ENCODE peak calls at places on chromosomes 6 and 20, in eight cellular contexts. One of them, this sample, is unnamed.

GRCh38 chr6:14689639-14690038 is 556.2 kb upstream of the JARID2 start:
- DNase-seq in heart right ventricle: no peak
- DNase-seq in AG20443: no peak
- DNase-seq in NCI-H1092: no peak
- DNase-seq in NCI-H1105 treated with DMSO at 0.1 percent for 48 hours: no peak
- DNase-seq in DMS 273 treated with DMSO at 0.1 percent for 48 hours: no peak
- DNase-seq in effector memory CD8-positive, alpha-beta T cell: no peak
- DNase-seq in neural crest cell: no peak
- DNase-seq in this sample: no peak

GRCh38 chr6:130849501-130850039 is 22.4 kb downstream of the SMLR1 start:
- DNase-seq in heart right ventricle: no peak
- DNase-seq in AG20443: no peak
- DNase-seq in NCI-H1092: no peak
- DNase-seq in NCI-H1105 treated with DMSO at 0.1 percent for 48 hours: no peak
- DNase-seq in DMS 273 treated with DMSO at 0.1 percent for 48 hours: no peak
- DNase-seq in effector memory CD8-positive, alpha-beta T cell: no peak
- DNase-seq in neural crest cell: no peak
- DNase-seq in this sample: no peak

GRCh38 chr6:168035098-168035660 is 37.7 kb downstream of the KIF25 start:
- DNase-seq in heart right ventricle: peak; percentile 74
- DNase-seq in AG20443: peak; percentile 85
- DNase-seq in NCI-H1092: peak; percentile 54
- DNase-seq in NCI-H1105 treated with DMSO at 0.1 percent for 48 hours: peak; percentile 58
- DNase-seq in DMS 273 treated with DMSO at 0.1 percent for 48 hours: peak; percentile 1
- DNase-seq in effector memory CD8-positive, alpha-beta T cell: no peak
- DNase-seq in neural crest cell: peak; percentile 53
- DNase-seq in this sample: peak; percentile 58

GRCh38 chr6:5325173-5325572 is 63.9 kb downstream of the FARS2 start:
- DNase-seq in heart right ventricle: no peak
- DNase-seq in AG20443: no peak
- DNase-seq in NCI-H1092: no peak
- DNase-seq in NCI-H1105 treated with DMSO at 0.1 percent for 48 hours: peak; percentile 40
- DNase-seq in DMS 273 treated with DMSO at 0.1 percent for 48 hours: no peak
- DNase-seq in effector memory CD8-positive, alpha-beta T cell: no peak
- DNase-seq in neural crest cell: no peak
- DNase-seq in this sample: no peak

GRCh38 chr20:64229537-64230061 is 25.9 kb upstream of the PCMTD2 start:
- DNase-seq in heart right ventricle: no peak
- DNase-seq in AG20443: no peak
- DNase-seq in NCI-H1092: no peak
- DNase-seq in NCI-H1105 treated with DMSO at 0.1 percent for 48 hours: no peak
- DNase-seq in DMS 273 treated with DMSO at 0.1 percent for 48 hours: no peak
- DNase-seq in effector memory CD8-positive, alpha-beta T cell: no peak
- DNase-seq in neural crest cell: no peak
- DNase-seq in this sample: no peak

GRCh38 chr20:63446174-63447024 is 26.1 kb downstream of the KCNQ2 start:
- DNase-seq in heart right ventricle: no peak
- DNase-seq in AG20443: no peak
- DNase-seq in NCI-H1092: no peak
- DNase-seq in NCI-H1105 treated with DMSO at 0.1 percent for 48 hours: no peak
- DNase-seq in DMS 273 treated with DMSO at 0.1 percent for 48 hours: no peak
- DNase-seq in effector memory CD8-positive, alpha-beta T cell: no peak
- DNase-seq in neural crest cell: no peak
- DNase-seq in this sample: no peak

GRCh38 chr6:106540432-106540831 is 88.9 kb downstream of the RTN4IP1 start:
- DNase-seq in heart right ventricle: no peak
- DNase-seq in AG20443: no peak
- DNase-seq in NCI-H1092: no peak
- DNase-seq in NCI-H1105 treated with DMSO at 0.1 percent for 48 hours: no peak
- DNase-seq in DMS 273 treated with DMSO at 0.1 percent for 48 hours: no peak
- DNase-seq in effector memory CD8-positive, alpha-beta T cell: no peak
- DNase-seq in neural crest cell: no peak
- DNase-seq in this sample: no peak

GRCh38 chr6:4103929-4104328 is 25.0 kb upstream of the FAM217A start:
- DNase-seq in heart right ventricle: no peak
- DNase-seq in AG20443: peak; percentile 14
- DNase-seq in NCI-H1092: no peak
- DNase-seq in NCI-H1105 treated with DMSO at 0.1 percent for 48 hours: no peak
- DNase-seq in DMS 273 treated with DMSO at 0.1 percent for 48 hours: peak; percentile 35
- DNase-seq in effector memory CD8-positive, alpha-beta T cell: no peak
- DNase-seq in neural crest cell: no peak
- DNase-seq in this sample: no peak

GRCh38 chr6:108115598-108116058 is 41.1 kb upstream of the OSTM1 start:
- DNase-seq in heart right ventricle: peak; percentile 29
- DNase-seq in AG20443: peak; percentile 52
- DNase-seq in NCI-H1092: peak; percentile 16
- DNase-seq in NCI-H1105 treated with DMSO at 0.1 percent for 48 hours: peak; percentile 13
- DNase-seq in DMS 273 treated with DMSO at 0.1 percent for 48 hours: no peak
- DNase-seq in effector memory CD8-positive, alpha-beta T cell: no peak
- DNase-seq in neural crest cell: no peak
- DNase-seq in this sample: no peak

GRCh38 chr6:16758163-16758975 is 2.9 kb downstream of the ATXN1 start:
- DNase-seq in heart right ventricle: no peak
- DNase-seq in AG20443: no peak
- DNase-seq in NCI-H1092: no peak
- DNase-seq in NCI-H1105 treated with DMSO at 0.1 percent for 48 hours: peak; percentile 87
- DNase-seq in DMS 273 treated with DMSO at 0.1 percent for 48 hours: peak; percentile 13
- DNase-seq in effector memory CD8-positive, alpha-beta T cell: peak; percentile 32
- DNase-seq in neural crest cell: no peak
- DNase-seq in this sample: no peak

GRCh38 chr20:12970372-12970821 is 38.4 kb upstream of the SPTLC3 start:
- DNase-seq in heart right ventricle: no peak
- DNase-seq in AG20443: peak; percentile 47
- DNase-seq in NCI-H1092: no peak
- DNase-seq in NCI-H1105 treated with DMSO at 0.1 percent for 48 hours: no peak
- DNase-seq in DMS 273 treated with DMSO at 0.1 percent for 48 hours: no peak
- DNase-seq in effector memory CD8-positive, alpha-beta T cell: no peak
- DNase-seq in neural crest cell: no peak
- DNase-seq in this sample: peak; percentile 42

GRCh38 chr20:48703107-48703506 is 124.7 kb downstream of the PREX1 start:
- DNase-seq in heart right ventricle: peak; percentile 69
- DNase-seq in AG20443: no peak
- DNase-seq in NCI-H1092: peak; percentile 29
- DNase-seq in NCI-H1105 treated with DMSO at 0.1 percent for 48 hours: no peak
- DNase-seq in DMS 273 treated with DMSO at 0.1 percent for 48 hours: peak; percentile 37
- DNase-seq in effector memory CD8-positive, alpha-beta T cell: no peak
- DNase-seq in neural crest cell: no peak
- DNase-seq in this sample: no peak

GRCh38 chr20:50305636-50306477 is 115.2 kb downstream of the CEBPB start:
- DNase-seq in heart right ventricle: no peak
- DNase-seq in AG20443: no peak
- DNase-seq in NCI-H1092: no peak
- DNase-seq in NCI-H1105 treated with DMSO at 0.1 percent for 48 hours: peak; percentile 18
- DNase-seq in DMS 273 treated with DMSO at 0.1 percent for 48 hours: no peak
- DNase-seq in effector memory CD8-positive, alpha-beta T cell: no peak
- DNase-seq in neural crest cell: no peak
- DNase-seq in this sample: no peak

GRCh38 chr20:37651932-37652331 is 41.9 kb upstream of the CTNNBL1 start:
- DNase-seq in heart right ventricle: peak; percentile 35
- DNase-seq in AG20443: no peak
- DNase-seq in NCI-H1092: peak; percentile 61
- DNase-seq in NCI-H1105 treated with DMSO at 0.1 percent for 48 hours: peak; percentile 54
- DNase-seq in DMS 273 treated with DMSO at 0.1 percent for 48 hours: peak; percentile 46
- DNase-seq in effector memory CD8-positive, alpha-beta T cell: no peak
- DNase-seq in neural crest cell: no peak
- DNase-seq in this sample: peak; percentile 33

GRCh38 chr6:156917213-156917612 is 140.0 kb downstream of the ARID1B start:
- DNase-seq in heart right ventricle: no peak
- DNase-seq in AG20443: no peak
- DNase-seq in NCI-H1092: no peak
- DNase-seq in NCI-H1105 treated with DMSO at 0.1 percent for 48 hours: no peak
- DNase-seq in DMS 273 treated with DMSO at 0.1 percent for 48 hours: no peak
- DNase-seq in effector memory CD8-positive, alpha-beta T cell: no peak
- DNase-seq in neural crest cell: no peak
- DNase-seq in this sample: no peak

GRCh38 chr6:50992704-50993625 is 174.3 kb downstream of the TFAP2B start:
- DNase-seq in heart right ventricle: no peak
- DNase-seq in AG20443: no peak
- DNase-seq in NCI-H1092: no peak
- DNase-seq in NCI-H1105 treated with DMSO at 0.1 percent for 48 hours: no peak
- DNase-seq in DMS 273 treated with DMSO at 0.1 percent for 48 hours: no peak
- DNase-seq in effector memory CD8-positive, alpha-beta T cell: no peak
- DNase-seq in neural crest cell: no peak
- DNase-seq in this sample: peak; percentile 24

GRCh38 chr6:4017847-4018193 is 61.1 kb downstream of the FAM217A start:
- DNase-seq in heart right ventricle: no peak
- DNase-seq in AG20443: peak; percentile 9
- DNase-seq in NCI-H1092: no peak
- DNase-seq in NCI-H1105 treated with DMSO at 0.1 percent for 48 hours: peak; percentile 80
- DNase-seq in DMS 273 treated with DMSO at 0.1 percent for 48 hours: peak; percentile 70
- DNase-seq in effector memory CD8-positive, alpha-beta T cell: no peak
- DNase-seq in neural crest cell: no peak
- DNase-seq in this sample: peak; percentile 49

GRCh38 chr6:70894001-70894400 is 62.9 kb downstream of the B3GAT2 start:
- DNase-seq in heart right ventricle: no peak
- DNase-seq in AG20443: no peak
- DNase-seq in NCI-H1092: no peak
- DNase-seq in NCI-H1105 treated with DMSO at 0.1 percent for 48 hours: no peak
- DNase-seq in DMS 273 treated with DMSO at 0.1 percent for 48 hours: peak; percentile 89
- DNase-seq in effector memory CD8-positive, alpha-beta T cell: no peak
- DNase-seq in neural crest cell: no peak
- DNase-seq in this sample: no peak

GRCh38 chr6:139124887-139125672 is 9.8 kb upstream of the HECA start:
- DNase-seq in heart right ventricle: peak; percentile 42
- DNase-seq in AG20443: peak; percentile 65
- DNase-seq in NCI-H1092: no peak
- DNase-seq in NCI-H1105 treated with DMSO at 0.1 percent for 48 hours: no peak
- DNase-seq in DMS 273 treated with DMSO at 0.1 percent for 48 hours: peak; percentile 29
- DNase-seq in effector memory CD8-positive, alpha-beta T cell: peak; percentile 75
- DNase-seq in neural crest cell: no peak
- DNase-seq in this sample: peak; percentile 60

GRCh38 chr6:3325210-3325609 is 66.5 kb downstream of the PSMG4 start:
- DNase-seq in heart right ventricle: no peak
- DNase-seq in AG20443: peak; percentile 53
- DNase-seq in NCI-H1092: no peak
- DNase-seq in NCI-H1105 treated with DMSO at 0.1 percent for 48 hours: peak; percentile 56
- DNase-seq in DMS 273 treated with DMSO at 0.1 percent for 48 hours: no peak
- DNase-seq in effector memory CD8-positive, alpha-beta T cell: no peak
- DNase-seq in neural crest cell: no peak
- DNase-seq in this sample: peak; percentile 51

GRCh38 chr6:55175078-55175777 is 913 bp downstream of the HCRTR2 start:
- DNase-seq in heart right ventricle: no peak
- DNase-seq in AG20443: no peak
- DNase-seq in NCI-H1092: no peak
- DNase-seq in NCI-H1105 treated with DMSO at 0.1 percent for 48 hours: peak; percentile 19
- DNase-seq in DMS 273 treated with DMSO at 0.1 percent for 48 hours: no peak
- DNase-seq in effector memory CD8-positive, alpha-beta T cell: no peak
- DNase-seq in neural crest cell: no peak
- DNase-seq in this sample: no peak

GRCh38 chr20:50320910-50321796 is 130.5 kb downstream of the CEBPB start:
- DNase-seq in heart right ventricle: peak; percentile 85
- DNase-seq in AG20443: peak; percentile 97
- DNase-seq in NCI-H1092: no peak
- DNase-seq in NCI-H1105 treated with DMSO at 0.1 percent for 48 hours: no peak
- DNase-seq in DMS 273 treated with DMSO at 0.1 percent for 48 hours: no peak
- DNase-seq in effector memory CD8-positive, alpha-beta T cell: no peak
- DNase-seq in neural crest cell: peak; percentile 19
- DNase-seq in this sample: no peak

GRCh38 chr6:96898241-96898851 is 655 bp upstream of the NDUFAF4 start:
- DNase-seq in heart right ventricle: no peak
- DNase-seq in AG20443: no peak
- DNase-seq in NCI-H1092: no peak
- DNase-seq in NCI-H1105 treated with DMSO at 0.1 percent for 48 hours: peak; percentile 41
- DNase-seq in DMS 273 treated with DMSO at 0.1 percent for 48 hours: peak; percentile 26
- DNase-seq in effector memory CD8-positive, alpha-beta T cell: no peak
- DNase-seq in neural crest cell: no peak
- DNase-seq in this sample: no peak

GRCh38 chr20:23320317-23320716 is 30.3 kb upstream of the NXT1 start:
- DNase-seq in heart right ventricle: no peak
- DNase-seq in AG20443: peak; percentile 66
- DNase-seq in NCI-H1092: no peak
- DNase-seq in NCI-H1105 treated with DMSO at 0.1 percent for 48 hours: no peak
- DNase-seq in DMS 273 treated with DMSO at 0.1 percent for 48 hours: no peak
- DNase-seq in effector memory CD8-positive, alpha-beta T cell: no peak
- DNase-seq in neural crest cell: no peak
- DNase-seq in this sample: no peak

GRCh38 chr6:99016355-99016754 is 68.6 kb upstream of the FBXL4 start:
- DNase-seq in heart right ventricle: no peak
- DNase-seq in AG20443: no peak
- DNase-seq in NCI-H1092: no peak
- DNase-seq in NCI-H1105 treated with DMSO at 0.1 percent for 48 hours: no peak
- DNase-seq in DMS 273 treated with DMSO at 0.1 percent for 48 hours: no peak
- DNase-seq in effector memory CD8-positive, alpha-beta T cell: no peak
- DNase-seq in neural crest cell: no peak
- DNase-seq in this sample: no peak

GRCh38 chr6:44247338-44248302 is 719 bp downstream of the HSP90AB1 start:
- DNase-seq in heart right ventricle: peak; percentile 70
- DNase-seq in AG20443: peak; percentile 57
- DNase-seq in NCI-H1092: peak; percentile 55
- DNase-seq in NCI-H1105 treated with DMSO at 0.1 percent for 48 hours: peak; percentile 41
- DNase-seq in DMS 273 treated with DMSO at 0.1 percent for 48 hours: no peak
- DNase-seq in effector memory CD8-positive, alpha-beta T cell: peak; percentile 89
- DNase-seq in neural crest cell: no peak
- DNase-seq in this sample: no peak

GRCh38 chr6:62746161-62746560 is 460.1 kb upstream of the KHDRBS2 start:
- DNase-seq in heart right ventricle: no peak
- DNase-seq in AG20443: no peak
- DNase-seq in NCI-H1092: no peak
- DNase-seq in NCI-H1105 treated with DMSO at 0.1 percent for 48 hours: no peak
- DNase-seq in DMS 273 treated with DMSO at 0.1 percent for 48 hours: no peak
- DNase-seq in effector memory CD8-positive, alpha-beta T cell: no peak
- DNase-seq in neural crest cell: no peak
- DNase-seq in this sample: no peak

This sample was measured in foreskin melanocyte.